ENCODE peak calls at places on chromosomes 6 and 20, in ten cellular contexts. B is sigmoid colon; P is tibial artery; S is GM23248; Z is ascending aorta; Q is uterus; U is HAP-1; V is left ventricle myocardium inferior; J is CD4-positive, alpha-beta memory T cell; L is upper lobe of right lung. R is an unnamed sample.

GRCh38 chr6:116847234-116847633 is 18.4 kb upstream of the GPRC6A start:
- DNase-seq in U (no peak), Q (no peak), S (peak; percentile 64), P (no peak), V (no peak), Z (no peak), B (no peak), J (no peak), L (no peak), R (no peak)

GRCh38 chr20:42779216-42779615 is 410.5 kb downstream of the PTPRT start:
- DNase-seq in Q (no peak), U (no peak), Z (no peak), J (no peak), B (no peak), V (no peak), P (no peak), S (no peak), L (no peak), R (no peak)

GRCh38 chr20:24915440-24915839 is 33.6 kb upstream of the CST7 start:
- DNase-seq in J (no peak), P (no peak), U (no peak), V (no peak), Q (no peak), S (no peak), L (no peak), B (no peak), Z (no peak), R (no peak)

GRCh38 chr6:29554764-29555163 is 4.8 kb downstream of the UBD start:
- DNase-seq in L (no peak), Z (no peak), U (no peak), V (no peak), J (no peak), S (no peak), P (no peak), Q (no peak), B (no peak), R (no peak)

GRCh38 chr6:25727028-25727427 is 27.5 kb upstream of the SLC17A4 start:
- DNase-seq in P (no peak), S (no peak), B (no peak), L (no peak), Q (no peak), U (no peak), V (no peak), J (no peak), Z (no peak), R (no peak)

GRCh38 chr6:11172501-11173337 is 59.7 kb downstream of the NEDD9 start:
- DNase-seq in J (peak; percentile 65), B (no peak), Z (peak; percentile 80), U (peak; percentile 94), L (peak; percentile 82), S (peak; percentile 50), P (peak; percentile 77), V (peak; percentile 68), Q (peak; percentile 66), R (peak; percentile 87)

GRCh38 chr6:160042788-160043301 is 74.0 kb downstream of the IGF2R start:
- DNase-seq in Z (no peak), B (no peak), V (no peak), U (no peak), Q (no peak), J (no peak), P (no peak), L (no peak), S (peak; percentile 81), R (no peak)

GRCh38 chr20:36795691-36796090 is 22.1 kb upstream of the DSN1 start:
- DNase-seq in S (no peak), V (no peak), U (no peak), Z (no peak), Q (no peak), L (no peak), B (no peak), P (no peak), J (no peak), R (no peak)

DNA sequence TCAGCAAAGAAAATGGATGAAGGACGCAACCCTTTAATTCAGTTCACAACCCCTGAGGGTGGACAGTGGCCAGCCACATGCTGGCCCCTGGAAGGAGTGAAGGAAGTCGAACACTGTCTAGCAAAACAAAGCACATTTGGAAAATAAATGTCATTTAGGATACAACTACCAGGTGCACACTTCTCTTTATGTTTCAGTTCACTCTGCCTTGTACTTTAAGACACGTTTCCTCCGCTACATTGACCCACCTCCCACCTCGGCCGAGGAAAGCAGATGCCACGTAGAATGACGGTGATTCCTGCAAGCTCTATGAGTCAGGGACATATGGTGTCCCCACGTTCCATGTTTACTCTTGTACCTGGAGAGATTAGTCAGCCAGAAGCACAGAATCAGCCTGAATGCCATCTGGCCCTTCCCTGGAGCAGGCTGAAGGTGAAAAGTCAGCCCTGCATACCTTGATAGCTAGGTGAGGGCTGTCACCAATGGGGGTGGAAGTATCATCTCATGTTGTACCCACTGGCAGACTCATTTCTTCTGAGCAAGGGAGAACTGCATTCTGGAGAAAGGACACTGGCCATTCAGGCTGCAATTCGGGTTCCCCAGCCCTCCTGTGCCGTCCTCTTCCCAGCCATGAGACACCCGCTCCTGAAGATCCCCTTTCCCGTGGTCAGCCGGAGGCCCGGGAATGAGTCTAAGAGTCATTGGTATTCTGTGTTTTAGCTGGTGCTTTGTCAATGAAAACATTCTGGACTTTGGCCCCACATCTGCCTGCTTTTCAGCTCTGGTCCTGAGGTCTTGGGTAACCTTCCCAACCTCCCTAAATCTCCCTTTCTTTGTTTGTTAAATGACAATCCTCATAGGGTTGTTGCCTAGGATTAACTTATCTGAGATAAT is 60.6 kb downstream of the FOXA2 start:
- DNase-seq in Q (no peak), Z (no peak), P (no peak), U (no peak), L (no peak), J (no peak), S (no peak), B (no peak), V (no peak), R (no peak)
- H3K4me3 ChIP-seq in Q (no peak overlapping the region), Z (no peak overlapping the region), P (no peak overlapping the region), U (no peak overlapping the region), L (no peak overlapping the region), J (no peak overlapping the region), S (no peak overlapping the region), B (no peak overlapping the region), V (no peak overlapping the region), R (no peak overlapping the region)

DNA sequence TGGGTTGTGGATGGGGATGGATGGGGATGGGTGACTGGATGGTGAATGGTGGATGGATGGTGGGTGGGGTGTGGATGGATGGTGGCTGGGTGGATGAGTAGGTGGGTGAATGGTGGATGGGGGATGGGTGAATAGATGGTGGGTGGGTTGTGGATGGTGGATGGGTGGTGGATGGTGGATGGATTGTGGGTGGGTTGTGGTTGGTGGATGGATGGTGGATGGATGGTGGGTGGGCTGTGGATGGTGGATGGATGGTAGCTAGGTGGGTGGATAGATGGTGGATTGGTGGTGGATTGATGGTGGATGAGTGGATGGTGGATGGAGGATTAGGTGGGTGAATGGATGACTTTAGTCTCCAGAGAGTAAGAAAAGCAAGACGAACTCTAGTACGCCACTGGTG is 57.6 kb downstream of the YTHDF1 start:
- DNase-seq in S (no peak), Z (no peak), Q (no peak), B (no peak), V (no peak), U (no peak), P (no peak), L (no peak), J (no peak), R (peak; percentile 10)
- H3K27me3 ChIP-seq in S (peaks cover 44% of the 10 kb centered on the region), Z (no peaks in the 10 kb centered on the region), Q (peaks cover 2% of the 10 kb centered on the region), B (peaks cover 23% of the 10 kb centered on the region), V (peaks cover 93% of the 10 kb centered on the region), U (peaks cover 46% of the 10 kb centered on the region), P (peaks cover 89% of the 10 kb centered on the region), L (peaks cover 29% of the 10 kb centered on the region), J (peaks cover 3% of the 10 kb centered on the region), R (no peaks in the 10 kb centered on the region)

GRCh38 chr6:30836957-30837356 is 47.4 kb upstream of the DDR1 start:
- DNase-seq in Z (no peak), L (no peak), J (no peak), P (no peak), B (no peak), Q (no peak), S (peak; percentile 42), U (no peak), V (no peak), R (no peak)

GRCh38 chr6:30836431-30836866 is 47.9 kb upstream of the DDR1 start:
- DNase-seq in L (no peak), B (no peak), P (peak; percentile 84), Z (peak; percentile 82), U (no peak), Q (peak; percentile 37), J (no peak), V (peak; percentile 24), S (peak; percentile 82), R (peak; percentile 57)

GRCh38 chr6:30835576-30835975 is 48.7 kb upstream of the DDR1 start:
- DNase-seq in S (no peak), V (no peak), B (no peak), P (no peak), U (no peak), J (no peak), Z (no peak), L (no peak), Q (no peak), R (no peak)

GRCh38 chr6:30832864-30833263 is 51.5 kb upstream of the DDR1 start:
- DNase-seq in Q (no peak), S (no peak), V (no peak), P (no peak), L (no peak), U (no peak), J (no peak), B (no peak), Z (no peak), R (no peak)

GRCh38 chr6:30834643-30835042 is 49.7 kb upstream of the DDR1 start:
- DNase-seq in S (no peak), L (no peak), B (no peak), P (no peak), Q (no peak), V (no peak), Z (no peak), U (no peak), J (no peak), R (no peak)
- H3K4me1 ChIP-seq in S (peaks cover 11% of the 10 kb centered on the region), L (no peaks in the 10 kb centered on the region), B (no peaks in the 10 kb centered on the region), P (peaks cover 23% of the 10 kb centered on the region), Q (no peaks in the 10 kb centered on the region), V (peaks cover 14% of the 10 kb centered on the region), Z (no peaks in the 10 kb centered on the region), U (peaks cover 15% of the 10 kb centered on the region), J (peaks cover 34% of the 10 kb centered on the region), R (peaks cover 2% of the 10 kb centered on the region)

GRCh38 chr6:83883240-83883639 is 23.8 kb downstream of the CYB5R4 start:
- DNase-seq in S (no peak), P (no peak), Z (no peak), Q (no peak), U (no peak), B (no peak), L (no peak), V (no peak), J (no peak), R (no peak)

GRCh38 chr6:83879746-83880145 is 20.3 kb downstream of the CYB5R4 start:
- DNase-seq in P (no peak), V (no peak), U (no peak), L (no peak), B (no peak), J (no peak), Z (no peak), Q (no peak), S (peak; percentile 35), R (no peak)

GRCh38 chr6:83885984-83886383 is 26.5 kb downstream of the CYB5R4 start:
- DNase-seq in L (no peak), S (no peak), V (no peak), U (no peak), J (no peak), P (no peak), Z (no peak), Q (no peak), B (no peak), R (no peak)

GRCh38 chr6:83889625-83890024 is 30.1 kb downstream of the CYB5R4 start:
- DNase-seq in S (no peak), P (no peak), U (no peak), L (no peak), J (no peak), V (no peak), Z (no peak), B (no peak), Q (no peak), R (no peak)

DNA sequence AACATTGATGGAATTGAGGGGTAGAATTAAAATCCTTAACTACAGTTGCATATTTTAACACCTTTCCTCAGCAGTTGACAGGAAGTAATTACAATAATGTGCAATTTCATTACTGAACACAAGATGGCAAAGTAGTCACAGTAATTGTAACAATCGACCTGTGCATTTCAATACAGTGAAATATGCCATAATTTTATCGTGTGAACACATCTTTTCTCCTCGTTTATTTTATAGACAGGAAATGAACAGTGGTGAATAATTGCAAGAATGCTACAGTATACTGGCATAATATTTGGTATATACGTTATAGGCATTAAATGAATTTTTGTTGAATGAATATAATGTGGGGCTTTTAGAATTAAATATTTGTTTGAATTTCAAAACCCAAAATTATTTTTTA is 25.0 kb downstream of the CYB5R4 start:
- DNase-seq in V (no peak), B (no peak), P (no peak), U (no peak), Z (no peak), L (no peak), Q (no peak), J (peak; percentile 28), S (peak; percentile 70), R (no peak)
- H3K4me3 ChIP-seq in V (no peak overlapping the region), B (no peak overlapping the region), P (no peak overlapping the region), U (no peak overlapping the region), Z (no peak overlapping the region), L (no peak overlapping the region), Q (no peak overlapping the region), J (no peak overlapping the region), S (peak overlapping the region; percentile 1), R (no peak overlapping the region)